ENCODE peak calls at places on chromosomes 6 and 20, in ten cellular contexts. Y, D, M, Z, J, U, A, P, T and C are unnamed samples.

GRCh38 chr6:113645576-113645970 is 211.6 kb upstream of the MARCKS start:
- DNase-seq in Y (peak; percentile 96), D (no peak), M (no peak), Z (peak; percentile 79), J (no peak), U (no peak), A (no peak), P (peak; percentile 75), T (peak; percentile 55), C (peak; percentile 75)

GRCh38 chr6:403659-404655 is 12.4 kb downstream of the IRF4 start:
- DNase-seq in Y (no peak), D (no peak), M (no peak), Z (no peak), J (no peak), U (no peak), A (no peak), P (no peak), T (no peak), C (no peak)

GRCh38 chr6:144581807-144582537 is 296.8 kb downstream of the UTRN start:
- DNase-seq in Y (no peak), D (peak; percentile 18), M (no peak), Z (peak; percentile 31), J (no peak), U (no peak), A (peak; percentile 30), P (peak; percentile 16), T (peak; percentile 45), C (peak; percentile 41)

GRCh38 chr20:36155991-36156390 is 1.5 kb downstream of the EPB41L1 start:
- DNase-seq in Y (no peak), D (no peak), M (no peak), Z (no peak), J (no peak), U (no peak), A (no peak), P (no peak), T (no peak), C (no peak)

GRCh38 chr6:107355659-107356058 is 103.7 kb downstream of the PDSS2 start:
- DNase-seq in Y (no peak), D (no peak), M (no peak), Z (no peak), J (no peak), U (no peak), A (no peak), P (no peak), T (no peak), C (no peak)

GRCh38 chr6:12640438-12640837 is 76.1 kb upstream of the PHACTR1 start:
- DNase-seq in Y (no peak), D (no peak), M (no peak), Z (no peak), J (no peak), U (no peak), A (no peak), P (no peak), T (no peak), C (no peak)

GRCh38 chr6:79466222-79466834 is 70.9 kb downstream of the LCA5 start:
- DNase-seq in Y (no peak), D (peak; percentile 39), M (no peak), Z (peak; percentile 40), J (no peak), U (no peak), A (peak; percentile 18), P (no peak), T (peak; percentile 47), C (no peak)

GRCh38 chr6:82951389-82951788 is 114.3 kb downstream of the UBE3D start:
- DNase-seq in Y (no peak), D (no peak), M (no peak), Z (no peak), J (no peak), U (no peak), A (no peak), P (no peak), T (no peak), C (no peak)

GRCh38 chr6:90787411-90787810 is 200.5 kb upstream of the MAP3K7 start:
- DNase-seq in Y (no peak), D (no peak), M (no peak), Z (no peak), J (no peak), U (no peak), A (no peak), P (no peak), T (no peak), C (no peak)

GRCh38 chr6:3546121-3546520 is 89.3 kb upstream of the SLC22A23 start:
- DNase-seq in Y (no peak), D (no peak), M (no peak), Z (no peak), J (no peak), U (no peak), A (no peak), P (no peak), T (no peak), C (no peak)

GRCh38 chr6:106155219-106155830 is 69.2 kb downstream of the PRDM1 start:
- DNase-seq in Y (no peak), D (no peak), M (no peak), Z (peak; percentile 37), J (no peak), U (no peak), A (no peak), P (no peak), T (no peak), C (no peak)

GRCh38 chr6:78525961-78526360 is 341.4 kb upstream of the IRAK1BP1 start:
- DNase-seq in Y (no peak), D (no peak), M (no peak), Z (no peak), J (no peak), U (no peak), A (no peak), P (no peak), T (no peak), C (no peak)

GRCh38 chr20:34990231-34990630 is 34.6 kb downstream of the MYH7B start:
- DNase-seq in Y (no peak), D (no peak), M (no peak), Z (no peak), J (no peak), U (no peak), A (no peak), P (no peak), T (no peak), C (no peak)

GRCh38 chr6:157436944-157437336 is 56.0 kb downstream of the ZDHHC14 start:
- DNase-seq in Y (no peak), D (no peak), M (no peak), Z (no peak), J (no peak), U (no peak), A (no peak), P (no peak), T (no peak), C (no peak)

GRCh38 chr6:98384766-98385165 is 449.6 kb upstream of the POU3F2 start:
- DNase-seq in Y (no peak), D (no peak), M (no peak), Z (no peak), J (no peak), U (no peak), A (no peak), P (peak; percentile 44), T (no peak), C (no peak)

GRCh38 chr6:11804706-11805105 is 26.1 kb upstream of the ADTRP start:
- DNase-seq in Y (no peak), D (no peak), M (no peak), Z (no peak), J (no peak), U (no peak), A (no peak), P (no peak), T (no peak), C (no peak)

GRCh38 chr20:24027229-24027628 is 38.6 kb upstream of the GGTLC1 start:
- DNase-seq in Y (no peak), D (no peak), M (peak; percentile 55), Z (no peak), J (peak; percentile 60), U (peak; percentile 47), A (no peak), P (no peak), T (no peak), C (peak; percentile 76)

GRCh38 chr20:38987777-38988176 is 25.6 kb downstream of the DHX35 start:
- DNase-seq in Y (no peak), D (no peak), M (no peak), Z (no peak), J (no peak), U (no peak), A (no peak), P (no peak), T (no peak), C (no peak)

GRCh38 chr6:93417421-93417996 is 1.9 kb downstream of the EPHA7 start:
- DNase-seq in Y (no peak), D (no peak), M (no peak), Z (peak; percentile 13), J (no peak), U (no peak), A (peak; percentile 68), P (no peak), T (peak; percentile 74), C (peak; percentile 79)

GRCh38 chr20:237918-238317 is 10.9 kb downstream of the DEFB129 start:
- DNase-seq in Y (no peak), D (no peak), M (no peak), Z (no peak), J (no peak), U (no peak), A (no peak), P (no peak), T (no peak), C (peak; percentile 5)

GRCh38 chr6:44202972-44203750 is 13.6 kb upstream of the MYMX start:
- DNase-seq in Y (no peak), D (no peak), M (no peak), Z (no peak), J (no peak), U (no peak), A (no peak), P (no peak), T (no peak), C (no peak)

GRCh38 chr6:36655073-36655847 is 23.3 kb upstream of the CDKN1A start:
- DNase-seq in Y (no peak), D (no peak), M (no peak), Z (no peak), J (no peak), U (no peak), A (no peak), P (no peak), T (no peak), C (no peak)

GRCh38 chr20:37095108-37095608 is 639 bp downstream of the RBL1 start:
- DNase-seq in Y (peak; percentile 5), D (no peak), M (no peak), Z (peak; percentile 31), J (peak; percentile 8), U (peak; percentile 6), A (no peak), P (no peak), T (no peak), C (no peak)

GRCh38 chr6:18391018-18391417 is 3.9 kb downstream of the RNF144B start:
- DNase-seq in Y (no peak), D (no peak), M (no peak), Z (no peak), J (no peak), U (no peak), A (peak; percentile 42), P (peak; percentile 43), T (no peak), C (no peak)